ENCODE peak calls at places on chromosome 14, in five cellular contexts. W is epithelial cell of proximal tubule; L is HS-27A; P is nucleus accumbens; Z is activated CD4-positive, alpha-beta T cell treated with anti-CD3 and anti-CD28 coated beads, Interleukin-2, amount 50 U/mL, for 1 hour. M is an unnamed sample.
A peak's percentile ranks its signal among the peaks of the same experiment; 100 is the strongest.

GRCh38 chr14:74360163-74360562 is 11.9 kb downstream of the VRTN start:
- DNase-seq in P (no peak), L (no peak), W (no peak), Z (no peak), M (no peak)

GRCh38 chr14:72457641-72458040 is 436.3 kb downstream of the DPF3 start:
- DNase-seq in Z (no peak), P (no peak), L (peak; percentile 68), W (no peak), M (no peak)

GRCh38 chr14:69708586-69709169 is 58.3 kb upstream of the SRSF5 start:
- DNase-seq in L (no peak), Z (peak; percentile 36), W (no peak), P (peak; percentile 23), M (no peak)

GRCh38 chr14:69710378-69710777 is 56.6 kb upstream of the SRSF5 start:
- DNase-seq in Z (no peak), W (no peak), P (no peak), L (no peak), M (no peak)

GRCh38 chr14:23371865-23372264 is 744 bp upstream of the IL25 start:
- DNase-seq in W (no peak), Z (no peak), P (no peak), L (no peak), M (no peak)

GRCh38 chr14:90556666-90557450 is 160.0 kb downstream of the CALM1 start:
- DNase-seq in L (no peak), P (no peak), W (no peak), Z (no peak), M (no peak)

GRCh38 chr14:58533417-58533816 is 104.3 kb upstream of the DACT1 start:
- DNase-seq in P (no peak), L (no peak), Z (no peak), W (no peak), M (no peak)

GRCh38 chr14:92549853-92550244 is 36.3 kb downstream of the RIN3 start:
- DNase-seq in Z (no peak), P (no peak), L (no peak), W (no peak), M (no peak)

GRCh38 chr14:65600742-65601141 is 188.2 kb downstream of the FUT8 start:
- DNase-seq in W (no peak), L (no peak), Z (no peak), P (no peak), M (no peak)

GRCh38 chr14:70666364-70666691 is 24.6 kb downstream of the TTC9 start:
- DNase-seq in L (no peak), Z (no peak), W (no peak), P (no peak), M (no peak)

GRCh38 chr14:92553456-92553855 is 39.9 kb downstream of the RIN3 start:
- DNase-seq in P (no peak), L (no peak), Z (no peak), W (no peak), M (no peak)

GRCh38 chr14:103282932-103283331 is 51.1 kb upstream of the EIF5 start:
- DNase-seq in Z (no peak), P (no peak), W (no peak), L (no peak), M (no peak)

GRCh38 chr14:68375371-68375770 is 417.5 kb downstream of the ZFP36L1 start:
- DNase-seq in P (no peak), W (no peak), Z (no peak), L (no peak), M (no peak)

GRCh38 chr14:101965796-101966718 is 1.7 kb downstream of the DYNC1H1 start:
- DNase-seq in W (no peak), L (no peak), P (no peak), Z (no peak), M (no peak)

GRCh38 chr14:69992564-69992963 is 113.3 kb downstream of the SMOC1 start:
- DNase-seq in Z (no peak), L (no peak), W (no peak), P (no peak), M (no peak)

GRCh38 chr14:106564058-106564643 is 1037.8 kb downstream of the TMEM121 start:
- DNase-seq in P (no peak), L (no peak), Z (peak; percentile 59), W (no peak), M (no peak)

GRCh38 chr14:73662439-73663056 is 17.8 kb downstream of the DNAL1 start:
- DNase-seq in P (no peak), L (peak; percentile 91), W (peak; percentile 58), Z (no peak), M (peak; percentile 80)

GRCh38 chr14:57834001-57834598 is 31.8 kb downstream of the SLC35F4 start:
- DNase-seq in P (no peak), W (no peak), Z (no peak), L (no peak), M (no peak)

GRCh38 chr14:85601246-85601645 is 71.3 kb downstream of the FLRT2 start:
- DNase-seq in L (no peak), W (no peak), Z (no peak), P (no peak), M (no peak)

GRCh38 chr14:50387543-50387942 is 9.1 kb downstream of the CDKL1 start:
- DNase-seq in L (no peak), Z (no peak), W (no peak), P (no peak), M (no peak)